ENCODE peak calls at places on chromosomes 12 and 14, in four cellular contexts. One of them, this sample, is unnamed.

GRCh38 chr14:50052517-50052916 is 63.9 kb downstream of the VCPKMT start:
- DNase-seq in IMR-90: no peak
- DNase-seq in mesendoderm: no peak
- DNase-seq in H9: no peak
- DNase-seq in this sample: no peak

GRCh38 chr12:92029902-92030586 is 115.6 kb downstream of the BTG1 start:
- DNase-seq in IMR-90: no peak
- DNase-seq in mesendoderm: no peak
- DNase-seq in H9: no peak
- DNase-seq in this sample: no peak

GRCh38 chr14:89543420-89543790 is 126.4 kb upstream of the FOXN3 start:
- DNase-seq in IMR-90: no peak
- DNase-seq in mesendoderm: no peak
- DNase-seq in H9: no peak
- DNase-seq in this sample: no peak

GRCh38 chr12:76519538-76519937 is 40.0 kb downstream of the OSBPL8 start:
- DNase-seq in IMR-90: no peak
- DNase-seq in mesendoderm: no peak
- DNase-seq in H9: no peak
- DNase-seq in this sample: no peak

GRCh38 chr12:111451649-111452129 is 46.0 kb downstream of the SH2B3 start:
- DNase-seq in IMR-90: peak
- DNase-seq in mesendoderm: peak
- DNase-seq in H9: no peak
- DNase-seq in this sample: peak

GRCh38 chr14:69827560-69827959 is 30.5 kb upstream of the SLC10A1 start:
- DNase-seq in IMR-90: no peak
- DNase-seq in mesendoderm: peak
- DNase-seq in H9: no peak
- DNase-seq in this sample: no peak

GRCh38 chr12:111616177-111616623 is 17.1 kb upstream of the ATXN2 start:
- DNase-seq in IMR-90: peak
- DNase-seq in mesendoderm: no peak
- DNase-seq in H9: no peak
- DNase-seq in this sample: no peak

GRCh38 chr14:92121670-92122350 is at the start of the genes CPSF2 and NDUFB1:
- DNase-seq in IMR-90: peak
- DNase-seq in mesendoderm: peak
- DNase-seq in H9: peak
- DNase-seq in this sample: no peak

GRCh38 chr14:77302926-77303325 is 17.8 kb downstream of the POMT2 start:
- DNase-seq in IMR-90: peak
- DNase-seq in mesendoderm: peak
- DNase-seq in H9: no peak
- DNase-seq in this sample: no peak

GRCh38 chr14:75879031-75879430 is 102.8 kb downstream of the TGFB3 start:
- DNase-seq in IMR-90: peak
- DNase-seq in mesendoderm: no peak
- DNase-seq in H9: no peak
- DNase-seq in this sample: no peak

GRCh38 chr12:82057770-82058169 is 298.6 kb upstream of the PPFIA2 start:
- DNase-seq in IMR-90: no peak
- DNase-seq in mesendoderm: peak
- DNase-seq in H9: no peak
- DNase-seq in this sample: no peak

GRCh38 chr14:61174395-61175386 is 106.4 kb downstream of the TMEM30B start:
- DNase-seq in IMR-90: peak
- DNase-seq in mesendoderm: peak
- DNase-seq in H9: no peak
- DNase-seq in this sample: no peak

GRCh38 chr12:6234214-6234613 is 34.0 kb downstream of the CD9 start:
- DNase-seq in IMR-90: peak
- DNase-seq in mesendoderm: no peak
- DNase-seq in H9: no peak
- DNase-seq in this sample: no peak

GRCh38 chr12:86683568-86683991 is 427.4 kb upstream of the MGAT4C start:
- DNase-seq in IMR-90: peak
- DNase-seq in mesendoderm: peak
- DNase-seq in H9: no peak
- DNase-seq in this sample: no peak

GRCh38 chr12:19886805-19887105 is 447.5 kb downstream of the AEBP2 start:
- DNase-seq in IMR-90: peak
- DNase-seq in mesendoderm: no peak
- DNase-seq in H9: no peak
- DNase-seq in this sample: no peak

GRCh38 chr12:123238961-123239360 is 5.7 kb downstream of the MTRFR start:
- DNase-seq in IMR-90: no peak
- DNase-seq in mesendoderm: no peak
- DNase-seq in H9: no peak
- DNase-seq in this sample: no peak

GRCh38 chr14:96162741-96163140 is 41.9 kb upstream of the BDKRB2 start:
- DNase-seq in IMR-90: peak
- DNase-seq in mesendoderm: no peak
- DNase-seq in H9: peak
- DNase-seq in this sample: no peak

GRCh38 chr12:31874961-31875608 is 84.1 kb upstream of the RESF1 start:
- DNase-seq in IMR-90: peak
- DNase-seq in mesendoderm: peak
- DNase-seq in H9: peak
- DNase-seq in this sample: no peak

GRCh38 chr14:74302160-74302628 is 540 bp downstream of the ABCD4 start:
- DNase-seq in IMR-90: peak
- DNase-seq in mesendoderm: peak
- DNase-seq in H9: no peak
- DNase-seq in this sample: no peak

GRCh38 chr14:63493246-63493645 is 49.9 kb downstream of the PPP2R5E start:
- DNase-seq in IMR-90: peak
- DNase-seq in mesendoderm: peak
- DNase-seq in H9: no peak
- DNase-seq in this sample: no peak

GRCh38 chr14:100321473-100322137 is 1.5 kb upstream of the SLC25A47 start:
- DNase-seq in IMR-90: no peak
- DNase-seq in mesendoderm: no peak
- DNase-seq in H9: no peak
- DNase-seq in this sample: no peak

GRCh38 chr12:39646963-39647362 is 27.4 kb upstream of the ABCD2 start:
- DNase-seq in IMR-90: no peak
- DNase-seq in mesendoderm: no peak
- DNase-seq in H9: no peak
- DNase-seq in this sample: no peak

GRCh38 chr12:103441437-103442186 is 54.2 kb downstream of the C12orf42 start:
- DNase-seq in IMR-90: no peak
- DNase-seq in mesendoderm: no peak
- DNase-seq in H9: no peak
- DNase-seq in this sample: no peak

GRCh38 chr12:48004039-48004940 is at the start of gene COL2A1:
- DNase-seq in IMR-90: peak
- DNase-seq in mesendoderm: peak
- DNase-seq in H9: peak
- DNase-seq in this sample: no peak

GRCh38 chr12:120238839-120239445 is 26.6 kb downstream of the PXN start:
- DNase-seq in IMR-90: no peak
- DNase-seq in mesendoderm: no peak
- DNase-seq in H9: no peak
- DNase-seq in this sample: no peak

GRCh38 chr12:53944209-53944608 is 5.6 kb downstream of the HOXC13 start:
- DNase-seq in IMR-90: no peak
- DNase-seq in mesendoderm: no peak
- DNase-seq in H9: no peak
- DNase-seq in this sample: no peak

GRCh38 chr12:92606956-92607355 is 95.8 kb upstream of the PLEKHG7 start:
- DNase-seq in IMR-90: no peak
- DNase-seq in mesendoderm: no peak
- DNase-seq in H9: no peak
- DNase-seq in this sample: no peak

GRCh38 chr12:104138747-104139186 is 757 bp upstream of the NFYB start:
- DNase-seq in IMR-90: no peak
- DNase-seq in mesendoderm: peak
- DNase-seq in H9: peak
- DNase-seq in this sample: no peak

GRCh38 chr14:103087343-103087835 is 3.4 kb downstream of the LBHD2 start:
- DNase-seq in IMR-90: no peak
- DNase-seq in mesendoderm: peak
- DNase-seq in H9: no peak
- DNase-seq in this sample: no peak

GRCh38 chr14:92706386-92706785 is 42.0 kb downstream of the LGMN start:
- DNase-seq in IMR-90: no peak
- DNase-seq in mesendoderm: no peak
- DNase-seq in H9: no peak
- DNase-seq in this sample: no peak

GRCh38 chr14:89236846-89237245 is 180.2 kb downstream of the FOXN3 start:
- DNase-seq in IMR-90: peak
- DNase-seq in mesendoderm: no peak
- DNase-seq in H9: no peak
- DNase-seq in this sample: no peak

GRCh38 chr14:105843444-105844046 is 317.2 kb downstream of the TMEM121 start:
- DNase-seq in IMR-90: no peak
- DNase-seq in mesendoderm: no peak
- DNase-seq in H9: peak
- DNase-seq in this sample: no peak

GRCh38 chr14:94093418-94093817 is 12.3 kb downstream of the IFI27L1 start:
- DNase-seq in IMR-90: no peak
- DNase-seq in mesendoderm: no peak
- DNase-seq in H9: no peak
- DNase-seq in this sample: no peak

GRCh38 chr14:76348898-76349297 is 27.0 kb upstream of the ESRRB start:
- DNase-seq in IMR-90: peak
- DNase-seq in mesendoderm: peak
- DNase-seq in H9: peak
- DNase-seq in this sample: peak

GRCh38 chr12:131511391-131511802 is 199.5 kb upstream of the SFSWAP start:
- DNase-seq in IMR-90: no peak
- DNase-seq in mesendoderm: peak
- DNase-seq in H9: peak
- DNase-seq in this sample: no peak

GRCh38 chr12:23197266-23197665 is 572.3 kb downstream of the ETNK1 start:
- DNase-seq in IMR-90: no peak
- DNase-seq in mesendoderm: no peak
- DNase-seq in H9: no peak
- DNase-seq in this sample: no peak

GRCh38 chr14:50045039-50045711 is 71.2 kb downstream of the VCPKMT start:
- DNase-seq in IMR-90: peak
- DNase-seq in mesendoderm: no peak
- DNase-seq in H9: no peak
- DNase-seq in this sample: no peak

GRCh38 chr12:1851126-1851791 is 30.9 kb downstream of the LRTM2 start:
- DNase-seq in IMR-90: peak
- DNase-seq in mesendoderm: no peak
- DNase-seq in H9: no peak
- DNase-seq in this sample: no peak

GRCh38 chr12:113075137-113075683 is 18.7 kb downstream of the DTX1 start:
- DNase-seq in IMR-90: no peak
- DNase-seq in mesendoderm: no peak
- DNase-seq in H9: no peak
- DNase-seq in this sample: no peak
- H4K5ac ChIP-seq in IMR-90: no peak
- H4K5ac ChIP-seq in mesendoderm: no peak
- H4K5ac ChIP-seq in H9: no peak
- H4K5ac ChIP-seq in this sample: no peak

DNA sequence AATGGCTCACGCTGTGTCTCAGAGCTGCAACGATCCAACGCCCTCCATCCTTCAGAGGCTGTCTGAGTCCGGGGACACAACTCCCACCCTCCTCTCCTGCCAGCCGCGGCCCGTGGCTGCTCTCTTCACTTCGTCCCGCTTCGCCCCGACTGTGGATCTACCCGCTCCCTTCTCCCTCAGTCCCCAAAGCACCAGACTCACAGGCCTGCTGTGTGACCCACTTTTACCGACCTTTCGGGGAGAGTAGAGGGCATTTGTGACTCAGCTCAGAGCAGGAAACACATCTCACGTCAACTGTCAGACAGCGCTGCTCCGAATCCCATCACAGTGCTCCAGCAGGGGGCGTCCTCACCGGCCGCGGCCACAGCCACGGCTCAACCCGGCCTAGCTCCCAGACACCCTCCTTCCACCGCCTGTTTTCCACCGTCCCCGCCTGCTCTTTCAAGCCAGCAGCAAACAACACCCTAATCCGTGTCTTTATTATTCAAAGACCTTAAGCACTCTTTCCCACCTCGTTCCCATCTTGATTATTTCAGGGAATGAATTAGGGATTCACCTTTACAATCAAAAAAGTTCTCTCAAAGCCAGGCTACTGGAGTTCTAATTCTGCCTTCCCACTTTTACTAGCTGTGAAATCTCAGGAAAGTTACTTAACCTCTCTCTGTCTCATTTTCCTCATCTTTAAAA is 5.0 kb upstream of the AQP2 start:
- DNase-seq in IMR-90: peak
- DNase-seq in mesendoderm: peak
- DNase-seq in H9: peak
- DNase-seq in this sample: peak
- H4K5ac ChIP-seq in IMR-90: no peak
- H4K5ac ChIP-seq in mesendoderm: no peak
- H4K5ac ChIP-seq in H9: no peak
- H4K5ac ChIP-seq in this sample: no peak

DNA sequence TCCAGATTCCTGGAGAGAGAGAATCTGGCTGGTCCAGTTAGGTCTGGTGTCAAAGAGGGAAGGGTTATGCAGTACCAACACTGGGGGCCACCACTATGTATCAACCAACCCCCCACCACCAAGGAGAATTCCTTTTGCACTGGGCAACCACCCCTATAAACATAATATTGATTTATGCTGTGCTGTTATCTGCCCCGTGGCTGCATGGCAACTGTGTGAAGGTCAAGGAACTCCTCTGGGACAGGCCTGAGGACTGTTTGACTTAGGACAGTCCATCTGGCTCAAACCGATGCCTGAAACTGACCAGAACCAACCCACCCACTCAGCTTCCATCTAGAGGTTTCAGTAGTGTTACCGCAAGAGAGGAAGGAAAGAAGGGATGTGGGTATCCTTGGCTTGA is 20.5 kb downstream of the PLEKHH1 start:
- DNase-seq in IMR-90: no peak
- DNase-seq in mesendoderm: no peak
- DNase-seq in H9: no peak
- DNase-seq in this sample: no peak
- H4K5ac ChIP-seq in IMR-90: no peak
- H4K5ac ChIP-seq in mesendoderm: no peak
- H4K5ac ChIP-seq in H9: no peak
- H4K5ac ChIP-seq in this sample: no peak

GRCh38 chr12:93784339-93785086 is 107.3 kb downstream of the CRADD start:
- DNase-seq in IMR-90: peak
- DNase-seq in mesendoderm: peak
- DNase-seq in H9: no peak
- DNase-seq in this sample: no peak
- H4K5ac ChIP-seq in IMR-90: peak
- H4K5ac ChIP-seq in mesendoderm: no peak
- H4K5ac ChIP-seq in H9: no peak
- H4K5ac ChIP-seq in this sample: no peak

GRCh38 chr14:87935895-87936294 is 57.1 kb downstream of the GALC start:
- DNase-seq in IMR-90: no peak
- DNase-seq in mesendoderm: no peak
- DNase-seq in H9: no peak
- DNase-seq in this sample: no peak
- H4K5ac ChIP-seq in IMR-90: no peak
- H4K5ac ChIP-seq in mesendoderm: no peak
- H4K5ac ChIP-seq in H9: no peak
- H4K5ac ChIP-seq in this sample: no peak

This sample was measured in H1.